ENCODE peak calls at places on chromosomes 16 and 17, in eight cellular contexts. T, A, X, H, B, L, Q and J are unnamed samples.

GRCh38 chr17:78019367-78019975 is 61.0 kb downstream of the TNRC6C start:
- DNase-seq in H (no peak), Q (no peak), L (no peak), X (no peak), T (peak; percentile 9), B (peak; percentile 16), A (no peak), J (no peak)

GRCh38 chr17:33989357-33990148 is 265.5 kb upstream of the CCL2 start:
- DNase-seq in Q (no peak), B (no peak), L (no peak), A (no peak), T (no peak), X (no peak), H (no peak), J (no peak)

GRCh38 chr17:41758601-41759000 is 24.2 kb upstream of the HAP1 start:
- DNase-seq in H (no peak), B (no peak), A (no peak), T (no peak), X (no peak), Q (no peak), L (no peak), J (no peak)

GRCh38 chr17:40548982-40549680 is 16.1 kb downstream of the CCR7 start:
- DNase-seq in A (peak; percentile 77), Q (no peak), L (no peak), H (no peak), X (peak; percentile 64), B (peak; percentile 83), T (peak; percentile 40), J (peak; percentile 34)

GRCh38 chr16:56211471-56211944 is 20.2 kb downstream of the GNAO1 start:
- DNase-seq in X (no peak), T (no peak), L (no peak), B (no peak), Q (no peak), A (no peak), H (no peak), J (no peak)

GRCh38 chr16:85353839-85354622 is 241.8 kb upstream of the CIBAR2 start:
- DNase-seq in A (no peak), H (no peak), Q (no peak), X (no peak), B (no peak), T (no peak), L (no peak), J (no peak)

GRCh38 chr17:58630883-58631522 is 60.8 kb downstream of the TEX14 start:
- DNase-seq in B (no peak), A (no peak), Q (no peak), X (no peak), T (no peak), H (no peak), L (no peak), J (no peak)

GRCh38 chr16:27444015-27444414 is 42.0 kb downstream of the IL21R start:
- DNase-seq in X (peak; percentile 45), T (no peak), Q (no peak), A (no peak), H (no peak), B (peak; percentile 27), L (no peak), J (peak; percentile 58)

GRCh38 chr16:10531582-10531981 is 48.8 kb downstream of the EMP2 start:
- DNase-seq in T (no peak), A (no peak), B (no peak), L (no peak), X (no peak), Q (no peak), H (no peak), J (no peak)

GRCh38 chr17:50330151-50330753 is 15.7 kb upstream of the XYLT2 start:
- DNase-seq in B (no peak), A (no peak), Q (no peak), T (no peak), H (no peak), L (no peak), X (no peak), J (no peak)

GRCh38 chr17:83109793-83110645 is 30.6 kb downstream of the METRNL start:
- DNase-seq in L (peak; percentile 82), B (peak; percentile 90), A (peak; percentile 78), X (peak; percentile 90), T (peak; percentile 79), Q (no peak), H (no peak), J (peak; percentile 96)

GRCh38 chr16:1363501-1364041 is 11.8 kb downstream of the GNPTG start:
- DNase-seq in Q (peak; percentile 91), B (no peak), T (no peak), L (peak; percentile 58), A (no peak), H (peak; percentile 57), X (no peak), J (no peak)

GRCh38 chr17:18920911-18921441 is 31.0 kb upstream of the SLC5A10 start:
- DNase-seq in Q (no peak), A (no peak), X (no peak), H (no peak), B (peak; percentile 1), L (no peak), T (no peak), J (no peak)

GRCh38 chr17:50027639-50028206 is 28.2 kb upstream of the ITGA3 start:
- DNase-seq in A (no peak), H (no peak), L (peak; percentile 65), X (peak; percentile 82), T (peak; percentile 91), Q (peak; percentile 10), B (peak; percentile 72), J (peak; percentile 95)

GRCh38 chr17:44115585-44116415 is 7.6 kb downstream of the HDAC5 start:
- DNase-seq in A (no peak), T (no peak), Q (no peak), B (no peak), H (no peak), L (no peak), X (no peak), J (no peak)

GRCh38 chr17:49290690-49291326 is 60.2 kb upstream of the PHOSPHO1 start:
- DNase-seq in H (no peak), T (peak; percentile 21), Q (no peak), A (peak; percentile 4), X (peak; percentile 8), L (no peak), B (peak; percentile 1), J (no peak)

GRCh38 chr16:67533024-67533560 is 4.5 kb downstream of the RIPOR1 start:
- DNase-seq in T (no peak), H (no peak), Q (no peak), X (no peak), A (no peak), B (no peak), L (no peak), J (no peak)